ENCODE peak calls at places on chromosome 1, in four cellular contexts. One of them, this sample, is unnamed.

GRCh38 chr1:233364695-233365539 is 37.4 kb downstream of the MAP3K21 start:
- DNase-seq in lower leg skin: no peak
- DNase-seq in tibial artery: no peak
- DNase-seq in tibial nerve: no peak
- DNase-seq in this sample: no peak

GRCh38 chr1:226967665-226968064 is 27.6 kb downstream of the COQ8A start:
- DNase-seq in lower leg skin: no peak
- DNase-seq in tibial artery: no peak
- DNase-seq in tibial nerve: no peak
- DNase-seq in this sample: no peak

GRCh38 chr1:64691631-64692030 is 53.2 kb upstream of the RAVER2 start:
- DNase-seq in lower leg skin: no peak
- DNase-seq in tibial artery: no peak
- DNase-seq in tibial nerve: no peak
- DNase-seq in this sample: no peak

GRCh38 chr1:54297596-54298283 is 97.8 kb downstream of the MRPL37 start:
- DNase-seq in lower leg skin: no peak
- DNase-seq in tibial artery: no peak
- DNase-seq in tibial nerve: no peak
- DNase-seq in this sample: no peak

GRCh38 chr1:40057310-40058030 is 16.9 kb downstream of the CAP1 start:
- DNase-seq in lower leg skin: no peak
- DNase-seq in tibial artery: no peak
- DNase-seq in tibial nerve: no peak
- DNase-seq in this sample: no peak

GRCh38 chr1:213678348-213678747 is 309.4 kb upstream of the PROX1 start:
- DNase-seq in lower leg skin: no peak
- DNase-seq in tibial artery: no peak
- DNase-seq in tibial nerve: no peak
- DNase-seq in this sample: no peak

GRCh38 chr1:109478806-109479205 is 4.9 kb upstream of the ATXN7L2 start:
- DNase-seq in lower leg skin: no peak
- DNase-seq in tibial artery: no peak
- DNase-seq in tibial nerve: no peak
- DNase-seq in this sample: no peak

GRCh38 chr1:221456918-221457317 is 285.0 kb downstream of the DUSP10 start:
- DNase-seq in lower leg skin: no peak
- DNase-seq in tibial artery: no peak
- DNase-seq in tibial nerve: no peak
- DNase-seq in this sample: no peak

GRCh38 chr1:169776440-169776839 is 18.3 kb downstream of the METTL18 start:
- DNase-seq in lower leg skin: no peak
- DNase-seq in tibial artery: no peak
- DNase-seq in tibial nerve: no peak
- DNase-seq in this sample: no peak

GRCh38 chr1:162062542-162063015 is 6.9 kb upstream of the NOS1AP start:
- DNase-seq in lower leg skin: no peak
- DNase-seq in tibial artery: no peak
- DNase-seq in tibial nerve: no peak
- DNase-seq in this sample: no peak

GRCh38 chr1:228454238-228454637 is 32.9 kb upstream of the RNF187 start:
- DNase-seq in lower leg skin: no peak
- DNase-seq in tibial artery: no peak
- DNase-seq in tibial nerve: no peak
- DNase-seq in this sample: no peak

GRCh38 chr1:103254691-103255090 is 146.4 kb upstream of the COL11A1 start:
- DNase-seq in lower leg skin: no peak
- DNase-seq in tibial artery: no peak
- DNase-seq in tibial nerve: no peak
- DNase-seq in this sample: no peak

GRCh38 chr1:220294754-220295419 is 22.6 kb upstream of the RAB3GAP2 start:
- DNase-seq in lower leg skin: no peak
- DNase-seq in tibial artery: no peak
- DNase-seq in tibial nerve: no peak
- DNase-seq in this sample: no peak

GRCh38 chr1:215844777-215845176 is 277.7 kb downstream of the KCTD3 start:
- DNase-seq in lower leg skin: no peak
- DNase-seq in tibial artery: no peak
- DNase-seq in tibial nerve: no peak
- DNase-seq in this sample: no peak

GRCh38 chr1:223301346-223301745 is 62.6 kb downstream of the SUSD4 start:
- DNase-seq in lower leg skin: no peak
- DNase-seq in tibial artery: no peak
- DNase-seq in tibial nerve: no peak
- DNase-seq in this sample: no peak

GRCh38 chr1:231162300-231162969 is 577 bp downstream of the TRIM67 start:
- DNase-seq in lower leg skin: no peak
- DNase-seq in tibial artery: no peak
- DNase-seq in tibial nerve: no peak
- DNase-seq in this sample: peak

GRCh38 chr1:220448217-220448616 is 79.7 kb upstream of the MARK1 start:
- DNase-seq in lower leg skin: no peak
- DNase-seq in tibial artery: no peak
- DNase-seq in tibial nerve: no peak
- DNase-seq in this sample: no peak

GRCh38 chr1:241611063-241611462 is 29.1 kb downstream of the CHML start:
- DNase-seq in lower leg skin: no peak
- DNase-seq in tibial artery: no peak
- DNase-seq in tibial nerve: no peak
- DNase-seq in this sample: no peak

GRCh38 chr1:195897072-195897471 is 711.2 kb downstream of the KCNT2 start:
- DNase-seq in lower leg skin: no peak
- DNase-seq in tibial artery: no peak
- DNase-seq in tibial nerve: no peak
- DNase-seq in this sample: no peak

GRCh38 chr1:90821152-90821792 is 104.2 kb upstream of the BARHL2 start:
- DNase-seq in lower leg skin: no peak
- DNase-seq in tibial artery: no peak
- DNase-seq in tibial nerve: no peak
- DNase-seq in this sample: no peak

DNA sequence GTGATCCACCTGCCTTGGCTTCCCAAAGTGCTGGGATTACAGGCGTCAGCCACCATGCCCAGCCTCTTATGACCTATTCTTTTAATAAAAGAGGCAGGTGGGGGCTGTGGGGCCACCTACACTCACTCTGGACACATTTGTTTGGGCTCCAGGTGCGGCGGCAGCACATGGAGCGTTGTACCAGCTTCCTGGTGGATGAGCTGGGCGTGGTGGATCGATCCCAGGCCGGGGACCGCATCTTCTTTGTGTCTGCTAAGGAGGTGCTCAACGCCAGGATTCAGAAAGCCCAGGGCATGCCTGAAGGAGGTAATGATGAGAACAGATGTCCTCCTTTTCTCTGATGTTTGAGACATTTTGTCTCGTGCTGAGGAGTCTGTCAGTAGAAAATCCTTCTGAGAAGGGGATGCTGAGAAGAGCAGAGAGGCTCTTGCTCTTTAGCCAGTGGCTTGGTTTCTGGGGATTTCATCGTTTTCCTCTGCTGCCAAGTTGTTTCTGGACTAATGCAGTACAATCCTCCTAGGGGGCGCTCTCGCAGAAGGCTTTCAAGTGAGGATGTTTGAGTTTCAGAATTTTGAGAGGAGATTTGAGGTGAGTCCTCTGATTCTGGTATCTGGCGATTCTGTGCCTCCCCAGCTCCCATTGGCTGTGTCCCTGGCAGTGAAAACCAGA is 17.9 kb upstream of the MIIP start:
- DNase-seq in lower leg skin: no peak
- DNase-seq in tibial artery: no peak
- DNase-seq in tibial nerve: no peak
- DNase-seq in this sample: peak
- TF ChIP-seq CTCF in lower leg skin: no peak
- TF ChIP-seq CTCF in tibial artery: no peak
- TF ChIP-seq CTCF in tibial nerve: peak
- TF ChIP-seq CTCF in this sample: peak

DNA sequence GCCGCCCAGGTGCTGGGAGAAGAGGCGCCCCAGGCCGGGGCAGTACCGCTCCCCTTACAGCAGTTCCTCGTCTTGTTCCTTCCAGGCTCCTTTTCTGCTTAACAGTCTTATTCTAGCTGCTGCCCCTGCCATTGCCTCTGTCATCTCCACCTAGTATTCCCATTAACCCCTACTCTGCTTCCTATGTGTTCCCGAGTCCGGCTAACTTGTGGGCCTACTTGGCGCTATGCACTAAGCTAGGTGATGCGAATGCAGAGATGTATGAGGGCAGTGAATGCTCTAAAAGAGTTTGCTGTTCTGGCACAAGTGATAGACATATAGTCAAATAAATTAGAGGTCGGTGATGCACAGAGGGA is 276 bp upstream of the IQGAP3 start:
- DNase-seq in lower leg skin: no peak
- DNase-seq in tibial artery: no peak
- DNase-seq in tibial nerve: no peak
- DNase-seq in this sample: no peak
- TF ChIP-seq CTCF in lower leg skin: no peak
- TF ChIP-seq CTCF in tibial artery: no peak
- TF ChIP-seq CTCF in tibial nerve: no peak
- TF ChIP-seq CTCF in this sample: no peak

GRCh38 chr1:21669287-21670058 is at the start of gene RAP1GAP:
- DNase-seq in lower leg skin: no peak
- DNase-seq in tibial artery: peak
- DNase-seq in tibial nerve: no peak
- DNase-seq in this sample: peak
- TF ChIP-seq CTCF in lower leg skin: no peak
- TF ChIP-seq CTCF in tibial artery: no peak
- TF ChIP-seq CTCF in tibial nerve: no peak
- TF ChIP-seq CTCF in this sample: no peak

DNA sequence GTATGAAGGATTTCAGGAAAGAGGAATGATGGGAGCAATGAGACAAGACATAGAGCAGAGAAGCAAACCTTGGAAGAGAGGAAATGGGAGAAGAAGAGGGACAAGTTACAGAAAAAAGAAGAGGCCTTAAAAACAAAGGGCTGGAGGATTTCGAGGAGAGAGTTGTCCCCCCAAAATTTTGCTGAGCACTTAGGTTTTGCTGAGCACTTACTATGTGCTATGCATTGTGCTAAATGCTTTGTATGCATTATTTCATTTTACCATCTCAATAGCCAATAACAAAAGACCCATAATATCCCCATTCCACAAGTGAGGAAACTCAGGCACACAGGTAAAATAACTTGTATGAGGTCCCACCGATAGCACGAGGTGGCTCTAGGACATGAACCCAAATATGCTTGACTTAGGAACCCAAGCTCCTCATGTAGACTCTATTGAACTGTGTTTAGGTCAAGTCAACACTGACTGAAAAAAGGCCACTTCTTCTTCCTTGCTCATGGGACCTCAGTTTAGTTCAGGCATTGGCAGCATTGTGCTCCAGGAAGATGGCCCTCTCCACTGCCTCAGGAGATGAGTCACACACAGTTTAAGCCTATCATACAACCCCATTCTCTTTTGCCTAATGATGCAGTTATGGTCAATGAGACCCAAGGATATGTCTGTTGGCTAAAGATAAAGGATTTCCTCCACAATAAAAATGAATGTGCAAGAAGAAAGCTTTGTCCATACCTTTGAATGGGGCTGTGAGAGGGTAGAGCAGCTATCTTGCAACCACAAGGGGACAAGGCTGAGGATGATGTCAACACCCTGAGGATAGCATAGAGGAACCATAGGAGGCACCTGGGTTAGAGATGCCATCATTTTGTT is 2.7 kb upstream of the TRIM63 start:
- DNase-seq in lower leg skin: no peak
- DNase-seq in tibial artery: no peak
- DNase-seq in tibial nerve: no peak
- DNase-seq in this sample: no peak
- TF ChIP-seq CTCF in lower leg skin: no peak
- TF ChIP-seq CTCF in tibial artery: no peak
- TF ChIP-seq CTCF in tibial nerve: no peak
- TF ChIP-seq CTCF in this sample: no peak

GRCh38 chr1:225733254-225733653 is 44.4 kb upstream of the SRP9 start:
- DNase-seq in lower leg skin: no peak
- DNase-seq in tibial artery: no peak
- DNase-seq in tibial nerve: no peak
- DNase-seq in this sample: no peak

GRCh38 chr1:225736651-225737097 is 41.0 kb upstream of the SRP9 start:
- DNase-seq in lower leg skin: no peak
- DNase-seq in tibial artery: no peak
- DNase-seq in tibial nerve: no peak
- DNase-seq in this sample: no peak

GRCh38 chr1:225737179-225737578 is 40.4 kb upstream of the SRP9 start:
- DNase-seq in lower leg skin: no peak
- DNase-seq in tibial artery: no peak
- DNase-seq in tibial nerve: no peak
- DNase-seq in this sample: no peak

GRCh38 chr1:225737866-225738265 is 39.8 kb upstream of the SRP9 start:
- DNase-seq in lower leg skin: no peak
- DNase-seq in tibial artery: no peak
- DNase-seq in tibial nerve: no peak
- DNase-seq in this sample: no peak

DNA sequence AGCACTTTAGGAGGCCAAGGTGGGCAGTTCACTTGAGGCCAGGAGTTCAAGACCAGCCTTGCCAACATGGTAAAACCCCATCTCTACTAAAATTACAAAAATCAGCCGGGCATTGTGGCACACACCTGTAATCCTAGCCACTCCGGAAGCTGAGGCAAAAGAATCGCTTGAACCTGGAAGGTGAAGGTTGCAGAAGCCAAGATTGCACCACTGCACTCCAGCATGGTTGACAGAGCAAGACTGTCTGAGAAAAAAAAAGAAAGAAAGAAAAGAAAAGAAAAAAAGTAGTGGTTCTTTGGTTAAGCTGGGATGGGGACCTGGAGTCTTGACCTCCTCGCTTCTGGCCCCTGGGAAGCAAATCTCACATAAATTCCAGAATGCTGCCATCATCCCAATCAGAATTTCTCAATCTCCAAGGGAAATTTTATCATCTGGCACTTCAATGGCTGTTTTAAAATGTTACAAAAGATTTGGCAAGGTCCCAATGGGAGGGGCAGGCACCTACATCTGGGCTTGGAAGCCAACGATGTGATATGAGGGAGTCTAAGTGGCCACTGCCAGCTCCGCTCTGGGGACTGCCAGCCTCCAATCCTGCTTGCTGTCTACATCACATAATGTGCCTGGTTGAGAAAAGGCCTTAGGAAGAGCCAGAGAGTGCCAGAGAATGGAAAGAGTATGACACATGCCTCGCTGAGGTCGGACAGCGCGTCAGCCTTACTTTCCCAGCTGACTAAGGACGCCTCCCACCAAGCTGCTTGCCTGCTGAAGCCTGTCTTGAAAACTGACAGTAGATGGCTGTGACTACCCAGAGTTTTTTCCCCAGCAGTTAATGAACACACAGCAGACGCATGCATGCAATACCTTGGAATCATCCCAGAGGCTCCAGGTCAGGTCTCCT is 42.1 kb upstream of the SRP9 start:
- DNase-seq in lower leg skin: peak
- DNase-seq in tibial artery: peak
- DNase-seq in tibial nerve: peak
- DNase-seq in this sample: no peak
- TF ChIP-seq CTCF in lower leg skin: no peak
- TF ChIP-seq CTCF in tibial artery: no peak
- TF ChIP-seq CTCF in tibial nerve: no peak
- TF ChIP-seq CTCF in this sample: no peak